ENCODE peak calls at places on chromosomes 12 and 14, in seven cellular contexts. One of them, this sample, is unnamed.
A peak's percentile ranks its signal among the peaks of the same experiment; 100 is the strongest.

GRCh38 chr12:54220092-54220557 is 31.3 kb upstream of the SMUG1 start:
- DNase-seq in body of pancreas: peak; percentile 80
- DNase-seq in heart right ventricle: peak; percentile 54
- DNase-seq in CD8-positive, alpha-beta T cell: peak; percentile 59
- DNase-seq in fibroblast of lung: peak; percentile 61
- DNase-seq in lower lobe of right lung: no peak
- DNase-seq in neural progenitor cell: peak; percentile 78
- DNase-seq in this sample: peak; percentile 51

GRCh38 chr14:59377485-59377884 is 87.7 kb downstream of the GPR135 start:
- DNase-seq in body of pancreas: no peak
- DNase-seq in fibroblast of lung: no peak
- DNase-seq in heart right ventricle: no peak
- DNase-seq in neural progenitor cell: no peak
- DNase-seq in CD8-positive, alpha-beta T cell: no peak
- DNase-seq in lower lobe of right lung: no peak
- DNase-seq in this sample: no peak

GRCh38 chr12:89919241-89919906 is 210.7 kb upstream of the ATP2B1 start:
- DNase-seq in body of pancreas: no peak
- DNase-seq in lower lobe of right lung: no peak
- DNase-seq in fibroblast of lung: no peak
- DNase-seq in heart right ventricle: no peak
- DNase-seq in neural progenitor cell: no peak
- DNase-seq in CD8-positive, alpha-beta T cell: no peak
- DNase-seq in this sample: no peak

GRCh38 chr14:104572668-104573067 is 6.9 kb upstream of the C14orf180 start:
- DNase-seq in lower lobe of right lung: no peak
- DNase-seq in CD8-positive, alpha-beta T cell: no peak
- DNase-seq in body of pancreas: no peak
- DNase-seq in heart right ventricle: no peak
- DNase-seq in neural progenitor cell: no peak
- DNase-seq in fibroblast of lung: no peak
- DNase-seq in this sample: no peak

GRCh38 chr14:68982581-68982980 is 3.5 kb upstream of the ACTN1 start:
- DNase-seq in heart right ventricle: no peak
- DNase-seq in fibroblast of lung: peak; percentile 39
- DNase-seq in neural progenitor cell: no peak
- DNase-seq in lower lobe of right lung: no peak
- DNase-seq in body of pancreas: no peak
- DNase-seq in CD8-positive, alpha-beta T cell: no peak
- DNase-seq in this sample: no peak

GRCh38 chr14:102955636-102956035 is 33.2 kb downstream of the AMN start:
- DNase-seq in CD8-positive, alpha-beta T cell: no peak
- DNase-seq in fibroblast of lung: no peak
- DNase-seq in lower lobe of right lung: no peak
- DNase-seq in body of pancreas: no peak
- DNase-seq in neural progenitor cell: no peak
- DNase-seq in heart right ventricle: no peak
- DNase-seq in this sample: no peak

GRCh38 chr14:35405304-35405996 is 901 bp upstream of the NFKBIA start:
- DNase-seq in body of pancreas: peak; percentile 54
- DNase-seq in CD8-positive, alpha-beta T cell: no peak
- DNase-seq in lower lobe of right lung: peak; percentile 66
- DNase-seq in heart right ventricle: no peak
- DNase-seq in fibroblast of lung: no peak
- DNase-seq in neural progenitor cell: peak; percentile 20
- DNase-seq in this sample: no peak

GRCh38 chr14:22892488-22892887 is 9.5 kb downstream of the REM2 start:
- DNase-seq in fibroblast of lung: no peak
- DNase-seq in CD8-positive, alpha-beta T cell: no peak
- DNase-seq in neural progenitor cell: no peak
- DNase-seq in lower lobe of right lung: no peak
- DNase-seq in heart right ventricle: no peak
- DNase-seq in body of pancreas: no peak
- DNase-seq in this sample: no peak

GRCh38 chr12:71602745-71603577 is 60.7 kb downstream of the ZFC3H1 start:
- DNase-seq in CD8-positive, alpha-beta T cell: no peak
- DNase-seq in heart right ventricle: no peak
- DNase-seq in body of pancreas: no peak
- DNase-seq in lower lobe of right lung: no peak
- DNase-seq in neural progenitor cell: no peak
- DNase-seq in fibroblast of lung: no peak
- DNase-seq in this sample: no peak

GRCh38 chr14:39071096-39071495 is 31.9 kb downstream of the SEC23A start:
- DNase-seq in CD8-positive, alpha-beta T cell: no peak
- DNase-seq in lower lobe of right lung: no peak
- DNase-seq in neural progenitor cell: no peak
- DNase-seq in fibroblast of lung: no peak
- DNase-seq in heart right ventricle: no peak
- DNase-seq in body of pancreas: no peak
- DNase-seq in this sample: no peak

GRCh38 chr14:50447491-50447890 is 50.8 kb upstream of the CDKL1 start:
- DNase-seq in body of pancreas: no peak
- DNase-seq in heart right ventricle: no peak
- DNase-seq in fibroblast of lung: peak; percentile 77
- DNase-seq in lower lobe of right lung: no peak
- DNase-seq in CD8-positive, alpha-beta T cell: no peak
- DNase-seq in neural progenitor cell: no peak
- DNase-seq in this sample: no peak

GRCh38 chr12:102372112-102372511 is 108.3 kb downstream of the IGF1 start:
- DNase-seq in fibroblast of lung: peak; percentile 34
- DNase-seq in CD8-positive, alpha-beta T cell: no peak
- DNase-seq in body of pancreas: no peak
- DNase-seq in neural progenitor cell: no peak
- DNase-seq in heart right ventricle: no peak
- DNase-seq in lower lobe of right lung: no peak
- DNase-seq in this sample: no peak

GRCh38 chr14:63562414-63562813 is 19.2 kb upstream of the PPP2R5E start:
- DNase-seq in heart right ventricle: no peak
- DNase-seq in neural progenitor cell: no peak
- DNase-seq in fibroblast of lung: peak; percentile 25
- DNase-seq in body of pancreas: no peak
- DNase-seq in CD8-positive, alpha-beta T cell: no peak
- DNase-seq in lower lobe of right lung: no peak
- DNase-seq in this sample: no peak

GRCh38 chr14:55383039-55383438 is 28.6 kb downstream of the ATG14 start:
- DNase-seq in CD8-positive, alpha-beta T cell: no peak
- DNase-seq in body of pancreas: no peak
- DNase-seq in fibroblast of lung: peak; percentile 87
- DNase-seq in lower lobe of right lung: no peak
- DNase-seq in neural progenitor cell: no peak
- DNase-seq in heart right ventricle: no peak
- DNase-seq in this sample: no peak

GRCh38 chr14:85960781-85961180 is 430.8 kb downstream of the FLRT2 start:
- DNase-seq in neural progenitor cell: no peak
- DNase-seq in body of pancreas: no peak
- DNase-seq in fibroblast of lung: no peak
- DNase-seq in heart right ventricle: no peak
- DNase-seq in lower lobe of right lung: no peak
- DNase-seq in CD8-positive, alpha-beta T cell: no peak
- DNase-seq in this sample: no peak

GRCh38 chr12:118103231-118103600 is 595 bp downstream of the VSIG10 start:
- DNase-seq in neural progenitor cell: no peak
- DNase-seq in fibroblast of lung: peak; percentile 30
- DNase-seq in lower lobe of right lung: no peak
- DNase-seq in CD8-positive, alpha-beta T cell: no peak
- DNase-seq in body of pancreas: peak; percentile 34
- DNase-seq in heart right ventricle: no peak
- DNase-seq in this sample: peak; percentile 1

DNA sequence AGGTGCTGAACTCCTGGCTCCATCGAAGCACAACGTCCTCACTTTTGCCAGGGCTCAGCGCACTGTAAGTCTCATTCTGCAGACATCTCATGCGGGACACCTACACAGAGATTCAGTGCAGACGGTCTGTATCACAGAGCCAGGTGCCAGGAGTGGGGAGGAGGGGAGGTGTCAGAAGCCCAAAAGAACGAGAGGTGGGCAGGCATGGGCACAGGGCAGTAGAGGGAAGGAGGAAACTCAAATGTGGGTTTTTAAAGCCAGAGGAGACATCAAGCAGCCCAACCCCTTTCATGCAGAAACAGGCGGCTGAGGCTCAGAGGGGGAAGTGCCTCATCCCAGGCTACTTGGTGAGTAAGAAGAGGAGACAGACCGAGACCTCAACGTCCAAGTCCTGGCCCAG is 2.5 kb upstream of the LPAR5 start:
- DNase-seq in body of pancreas: no peak
- DNase-seq in fibroblast of lung: no peak
- DNase-seq in heart right ventricle: no peak
- DNase-seq in lower lobe of right lung: no peak
- DNase-seq in CD8-positive, alpha-beta T cell: no peak
- DNase-seq in neural progenitor cell: no peak
- DNase-seq in this sample: no peak
- H3K4me1 ChIP-seq in body of pancreas: no peaks in the 10 kb centered on the region
- H3K4me1 ChIP-seq in fibroblast of lung: no peaks in the 10 kb centered on the region
- H3K4me1 ChIP-seq in heart right ventricle: peaks cover 41% of the 10 kb centered on the region
- H3K4me1 ChIP-seq in lower lobe of right lung: peaks cover 24% of the 10 kb centered on the region
- H3K4me1 ChIP-seq in CD8-positive, alpha-beta T cell: peaks cover 32% of the 10 kb centered on the region
- H3K4me1 ChIP-seq in neural progenitor cell: peaks cover 13% of the 10 kb centered on the region
- H3K4me1 ChIP-seq in this sample: peaks cover 13% of the 10 kb centered on the region

DNA sequence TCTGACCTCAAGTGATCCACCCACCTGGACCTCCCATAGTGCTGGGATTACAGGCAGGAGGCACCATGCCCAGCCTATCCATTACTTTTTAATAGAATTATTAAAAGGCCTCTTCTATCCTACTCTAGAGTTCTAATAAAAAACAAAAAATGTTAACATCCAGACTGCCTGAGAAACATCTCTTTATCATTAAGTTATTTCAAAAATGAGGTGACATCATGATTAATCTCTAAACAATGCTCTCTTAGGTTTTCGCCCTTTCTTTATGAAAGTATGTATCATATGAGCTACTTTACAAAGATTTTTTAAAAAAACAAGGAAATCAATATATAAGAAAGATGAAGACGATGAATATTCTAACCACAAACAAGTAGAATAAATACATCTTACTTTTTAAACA is 52.6 kb downstream of the FGD6 start:
- DNase-seq in CD8-positive, alpha-beta T cell: no peak
- DNase-seq in fibroblast of lung: peak; percentile 71
- DNase-seq in neural progenitor cell: no peak
- DNase-seq in heart right ventricle: no peak
- DNase-seq in lower lobe of right lung: no peak
- DNase-seq in body of pancreas: no peak
- DNase-seq in this sample: no peak
- H3K4me3 ChIP-seq in CD8-positive, alpha-beta T cell: no peak overlapping the region
- H3K4me3 ChIP-seq in fibroblast of lung: no peak overlapping the region
- H3K4me3 ChIP-seq in neural progenitor cell: no peak overlapping the region
- H3K4me3 ChIP-seq in heart right ventricle: no peak overlapping the region
- H3K4me3 ChIP-seq in lower lobe of right lung: no peak overlapping the region
- H3K4me3 ChIP-seq in body of pancreas: no peak overlapping the region
- H3K4me3 ChIP-seq in this sample: no peak overlapping the region

GRCh38 chr12:24045816-24046257 is 96.4 kb upstream of the SOX5 start:
- DNase-seq in lower lobe of right lung: no peak
- DNase-seq in body of pancreas: no peak
- DNase-seq in CD8-positive, alpha-beta T cell: no peak
- DNase-seq in neural progenitor cell: no peak
- DNase-seq in fibroblast of lung: peak; percentile 92
- DNase-seq in heart right ventricle: no peak
- DNase-seq in this sample: no peak
- H3K27ac ChIP-seq in lower lobe of right lung: no peak overlapping the region
- H3K27ac ChIP-seq in body of pancreas: no peak overlapping the region
- H3K27ac ChIP-seq in CD8-positive, alpha-beta T cell: no peak overlapping the region
- H3K27ac ChIP-seq in neural progenitor cell: no peak overlapping the region
- H3K27ac ChIP-seq in fibroblast of lung: no peak overlapping the region
- H3K27ac ChIP-seq in heart right ventricle: no peak overlapping the region
- H3K27ac ChIP-seq in this sample: no peak overlapping the region

GRCh38 chr14:91354221-91354916 is 63.3 kb downstream of the CCDC88C start:
- DNase-seq in body of pancreas: no peak
- DNase-seq in heart right ventricle: no peak
- DNase-seq in neural progenitor cell: no peak
- DNase-seq in fibroblast of lung: peak; percentile 64
- DNase-seq in lower lobe of right lung: no peak
- DNase-seq in CD8-positive, alpha-beta T cell: no peak
- DNase-seq in this sample: no peak

GRCh38 chr14:91357731-91358319 is 59.8 kb downstream of the CCDC88C start:
- DNase-seq in CD8-positive, alpha-beta T cell: peak; percentile 35
- DNase-seq in fibroblast of lung: no peak
- DNase-seq in neural progenitor cell: no peak
- DNase-seq in lower lobe of right lung: no peak
- DNase-seq in body of pancreas: no peak
- DNase-seq in heart right ventricle: no peak
- DNase-seq in this sample: no peak

GRCh38 chr14:91354979-91355685 is 62.5 kb downstream of the CCDC88C start:
- DNase-seq in CD8-positive, alpha-beta T cell: peak; percentile 63
- DNase-seq in body of pancreas: no peak
- DNase-seq in lower lobe of right lung: peak; percentile 23
- DNase-seq in neural progenitor cell: peak; percentile 64
- DNase-seq in heart right ventricle: no peak
- DNase-seq in fibroblast of lung: no peak
- DNase-seq in this sample: no peak

GRCh38 chr14:91357272-91357671 is 60.3 kb downstream of the CCDC88C start:
- DNase-seq in neural progenitor cell: no peak
- DNase-seq in fibroblast of lung: no peak
- DNase-seq in heart right ventricle: no peak
- DNase-seq in lower lobe of right lung: peak; percentile 11
- DNase-seq in CD8-positive, alpha-beta T cell: no peak
- DNase-seq in body of pancreas: no peak
- DNase-seq in this sample: no peak

DNA sequence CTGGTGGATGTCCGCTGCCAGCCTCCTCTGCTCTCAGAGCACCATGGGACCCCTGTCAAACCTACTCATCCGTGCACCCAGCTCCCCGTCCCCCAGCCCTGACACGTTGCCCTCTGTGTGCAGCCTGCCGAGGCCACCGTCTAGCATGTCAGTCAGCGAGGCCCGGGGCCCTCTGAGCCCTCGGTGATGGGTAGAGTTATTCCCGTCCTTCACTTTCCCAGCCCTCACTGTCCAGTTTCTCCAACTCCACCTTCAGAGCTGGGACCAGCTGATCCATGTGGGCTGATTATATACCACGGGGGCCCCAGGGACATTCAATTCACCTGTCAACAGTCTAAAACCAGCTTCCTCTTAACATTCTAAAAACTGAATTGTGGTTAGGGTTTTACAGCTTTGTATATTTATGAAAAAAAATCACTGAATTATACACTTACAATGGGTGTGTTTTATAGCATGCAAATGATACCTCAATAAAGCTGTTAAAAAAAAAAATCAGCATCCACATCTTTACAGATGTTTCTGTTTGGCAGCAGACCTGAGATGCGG is 61.3 kb downstream of the CCDC88C start:
- DNase-seq in lower lobe of right lung: peak; percentile 39
- DNase-seq in neural progenitor cell: no peak
- DNase-seq in CD8-positive, alpha-beta T cell: no peak
- DNase-seq in fibroblast of lung: no peak
- DNase-seq in body of pancreas: no peak
- DNase-seq in heart right ventricle: no peak
- DNase-seq in this sample: no peak
- H3K4me1 ChIP-seq in lower lobe of right lung: peaks cover 45% of the 10 kb centered on the region
- H3K4me1 ChIP-seq in neural progenitor cell: peaks cover 34% of the 10 kb centered on the region
- H3K4me1 ChIP-seq in CD8-positive, alpha-beta T cell: peaks cover 81% of the 10 kb centered on the region
- H3K4me1 ChIP-seq in fibroblast of lung: no peaks in the 10 kb centered on the region
- H3K4me1 ChIP-seq in body of pancreas: peaks cover 10% of the 10 kb centered on the region
- H3K4me1 ChIP-seq in heart right ventricle: peaks cover 50% of the 10 kb centered on the region
- H3K4me1 ChIP-seq in this sample: peaks cover 93% of the 10 kb centered on the region

This sample was measured in CD4-positive, alpha-beta memory T cell.